ENCODE peak calls at places on chromosomes 12 and 14, in six cellular contexts. One of them, this sample, is unnamed. For H3K4me1, the result is how much of the 10 kb centered on the place peaks cover.

GRCh38 chr12:116880213-116880816 is 926 bp downstream of the HRK start:
- DNase-seq in endothelial cell of umbilical vein: peak
- DNase-seq in ovary: no peak
- DNase-seq in transverse colon: no peak
- DNase-seq in IMR-90: no peak
- DNase-seq in HCT116: no peak
- DNase-seq in this sample: no peak

GRCh38 chr14:52012635-52013034 is 23.3 kb downstream of the RTRAF start:
- DNase-seq in endothelial cell of umbilical vein: no peak
- DNase-seq in ovary: peak
- DNase-seq in transverse colon: no peak
- DNase-seq in IMR-90: no peak
- DNase-seq in HCT116: no peak
- DNase-seq in this sample: peak

GRCh38 chr14:24094839-24095195 is 706 bp downstream of the PCK2 start:
- DNase-seq in endothelial cell of umbilical vein: no peak
- DNase-seq in ovary: no peak
- DNase-seq in transverse colon: no peak
- DNase-seq in IMR-90: no peak
- DNase-seq in HCT116: no peak
- DNase-seq in this sample: no peak

GRCh38 chr12:25502071-25502555 is 51.0 kb downstream of the LMNTD1 start:
- DNase-seq in endothelial cell of umbilical vein: no peak
- DNase-seq in ovary: no peak
- DNase-seq in transverse colon: no peak
- DNase-seq in IMR-90: peak
- DNase-seq in HCT116: no peak
- DNase-seq in this sample: no peak

GRCh38 chr12:53476769-53477209 is 22.5 kb downstream of the MAP3K12 start:
- DNase-seq in endothelial cell of umbilical vein: peak
- DNase-seq in ovary: no peak
- DNase-seq in transverse colon: no peak
- DNase-seq in IMR-90: no peak
- DNase-seq in HCT116: no peak
- DNase-seq in this sample: no peak

GRCh38 chr12:49098703-49099102 is 4.1 kb upstream of the DHH start:
- DNase-seq in endothelial cell of umbilical vein: no peak
- DNase-seq in ovary: no peak
- DNase-seq in transverse colon: no peak
- DNase-seq in IMR-90: no peak
- DNase-seq in HCT116: no peak
- DNase-seq in this sample: no peak

GRCh38 chr12:124308741-124309140 is 13.8 kb downstream of the RFLNA start:
- DNase-seq in endothelial cell of umbilical vein: no peak
- DNase-seq in ovary: no peak
- DNase-seq in transverse colon: no peak
- DNase-seq in IMR-90: no peak
- DNase-seq in HCT116: no peak
- DNase-seq in this sample: no peak

GRCh38 chr12:75389706-75390105 is 1.2 kb upstream of the GLIPR1L2 start:
- DNase-seq in endothelial cell of umbilical vein: peak
- DNase-seq in ovary: no peak
- DNase-seq in transverse colon: no peak
- DNase-seq in IMR-90: no peak
- DNase-seq in HCT116: no peak
- DNase-seq in this sample: no peak

GRCh38 chr12:89390802-89391673 is 38.7 kb upstream of the DUSP6 start:
- DNase-seq in endothelial cell of umbilical vein: peak
- DNase-seq in ovary: no peak
- DNase-seq in transverse colon: peak
- DNase-seq in IMR-90: peak
- DNase-seq in HCT116: no peak
- DNase-seq in this sample: no peak

GRCh38 chr14:88422919-88423318 is 37.5 kb downstream of the SPATA7 start:
- DNase-seq in endothelial cell of umbilical vein: no peak
- DNase-seq in ovary: no peak
- DNase-seq in transverse colon: no peak
- DNase-seq in IMR-90: peak
- DNase-seq in HCT116: no peak
- DNase-seq in this sample: no peak

GRCh38 chr14:23183479-23183878 is at the start of gene SLC7A8:
- DNase-seq in endothelial cell of umbilical vein: peak
- DNase-seq in ovary: peak
- DNase-seq in transverse colon: peak
- DNase-seq in IMR-90: no peak
- DNase-seq in HCT116: peak
- DNase-seq in this sample: peak

GRCh38 chr14:64464695-64465094 is 604 bp upstream of the AKAP5 start:
- DNase-seq in endothelial cell of umbilical vein: no peak
- DNase-seq in ovary: no peak
- DNase-seq in transverse colon: no peak
- DNase-seq in IMR-90: no peak
- DNase-seq in HCT116: no peak
- DNase-seq in this sample: no peak

GRCh38 chr12:53200458-53201169 is 6.4 kb downstream of the ITGB7 start:
- DNase-seq in endothelial cell of umbilical vein: no peak
- DNase-seq in ovary: no peak
- DNase-seq in transverse colon: no peak
- DNase-seq in IMR-90: no peak
- DNase-seq in HCT116: no peak
- DNase-seq in this sample: no peak

GRCh38 chr12:238736-239398 is 23.8 kb downstream of the SLC6A13 start:
- DNase-seq in endothelial cell of umbilical vein: no peak
- DNase-seq in ovary: no peak
- DNase-seq in transverse colon: no peak
- DNase-seq in IMR-90: no peak
- DNase-seq in HCT116: no peak
- DNase-seq in this sample: no peak

GRCh38 chr12:66188584-66189475 is at the start of gene IRAK3:
- DNase-seq in endothelial cell of umbilical vein: peak
- DNase-seq in ovary: peak
- DNase-seq in transverse colon: peak
- DNase-seq in IMR-90: peak
- DNase-seq in HCT116: no peak
- DNase-seq in this sample: peak

GRCh38 chr14:103805708-103806107 is 41.7 kb downstream of the PPP1R13B start:
- DNase-seq in endothelial cell of umbilical vein: no peak
- DNase-seq in ovary: no peak
- DNase-seq in transverse colon: no peak
- DNase-seq in IMR-90: no peak
- DNase-seq in HCT116: no peak
- DNase-seq in this sample: no peak

GRCh38 chr14:75379930-75380270 is 47.9 kb upstream of the JDP2 start:
- DNase-seq in endothelial cell of umbilical vein: no peak
- DNase-seq in ovary: no peak
- DNase-seq in transverse colon: no peak
- DNase-seq in IMR-90: no peak
- DNase-seq in HCT116: no peak
- DNase-seq in this sample: no peak

GRCh38 chr14:69996197-69996596 is 117.0 kb downstream of the SMOC1 start:
- DNase-seq in endothelial cell of umbilical vein: no peak
- DNase-seq in ovary: no peak
- DNase-seq in transverse colon: no peak
- DNase-seq in IMR-90: peak
- DNase-seq in HCT116: no peak
- DNase-seq in this sample: no peak

GRCh38 chr14:64696355-64696844 is 7.8 kb upstream of the PLEKHG3 start:
- DNase-seq in endothelial cell of umbilical vein: no peak
- DNase-seq in ovary: no peak
- DNase-seq in transverse colon: peak
- DNase-seq in IMR-90: no peak
- DNase-seq in HCT116: no peak
- DNase-seq in this sample: peak

GRCh38 chr12:68370006-68370590 is 37.9 kb upstream of the MDM1 start:
- DNase-seq in endothelial cell of umbilical vein: no peak
- DNase-seq in ovary: no peak
- DNase-seq in transverse colon: no peak
- DNase-seq in IMR-90: no peak
- DNase-seq in HCT116: no peak
- DNase-seq in this sample: no peak

GRCh38 chr12:27802936-27803335 is 22.9 kb upstream of the MANSC4 start:
- DNase-seq in endothelial cell of umbilical vein: no peak
- DNase-seq in ovary: no peak
- DNase-seq in transverse colon: no peak
- DNase-seq in IMR-90: no peak
- DNase-seq in HCT116: no peak
- DNase-seq in this sample: no peak

GRCh38 chr12:27810756-27811155 is 30.7 kb upstream of the MANSC4 start:
- DNase-seq in endothelial cell of umbilical vein: no peak
- DNase-seq in ovary: no peak
- DNase-seq in transverse colon: no peak
- DNase-seq in IMR-90: peak
- DNase-seq in HCT116: no peak
- DNase-seq in this sample: no peak

GRCh38 chr12:27805238-27805637 is 25.2 kb upstream of the MANSC4 start:
- DNase-seq in endothelial cell of umbilical vein: peak
- DNase-seq in ovary: no peak
- DNase-seq in transverse colon: no peak
- DNase-seq in IMR-90: no peak
- DNase-seq in HCT116: no peak
- DNase-seq in this sample: no peak

GRCh38 chr12:27808831-27809230 is 28.8 kb upstream of the MANSC4 start:
- DNase-seq in endothelial cell of umbilical vein: no peak
- DNase-seq in ovary: no peak
- DNase-seq in transverse colon: no peak
- DNase-seq in IMR-90: no peak
- DNase-seq in HCT116: no peak
- DNase-seq in this sample: no peak

DNA sequence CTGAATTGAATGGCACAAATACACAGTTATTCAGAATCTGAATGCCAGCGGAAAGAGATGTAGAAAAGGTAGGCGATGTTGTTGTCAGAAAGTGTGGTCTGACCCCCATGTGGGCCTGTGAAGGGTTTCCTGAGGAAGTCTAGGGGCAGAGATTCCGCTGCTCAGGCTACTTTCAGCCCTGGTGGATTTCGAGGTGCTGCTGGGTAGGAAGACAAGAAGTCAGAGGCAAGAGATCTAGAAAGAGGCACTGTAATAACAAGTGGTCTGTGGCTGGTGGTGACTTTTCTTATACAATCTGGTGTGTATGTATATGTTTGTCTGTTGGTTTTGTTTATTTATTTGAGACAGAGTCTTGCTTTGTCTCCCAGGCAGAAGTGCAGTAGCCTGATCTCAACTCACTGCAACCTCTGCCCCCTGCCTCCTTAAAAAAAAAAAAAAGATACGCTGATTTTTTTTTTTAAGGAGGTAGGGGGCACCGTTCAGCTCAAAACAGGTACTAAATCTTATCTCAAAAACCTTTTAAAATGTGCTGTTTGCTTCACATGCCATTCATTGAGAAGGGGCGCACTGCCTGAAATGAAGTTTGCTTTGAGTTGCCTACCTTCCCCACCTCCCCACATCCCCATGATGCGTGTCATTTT is 27.1 kb upstream of the MANSC4 start:
- DNase-seq in endothelial cell of umbilical vein: no peak
- DNase-seq in ovary: no peak
- DNase-seq in transverse colon: no peak
- DNase-seq in IMR-90: no peak
- DNase-seq in HCT116: no peak
- DNase-seq in this sample: no peak
- TF ChIP-seq CTCF in endothelial cell of umbilical vein: no peak
- TF ChIP-seq CTCF in ovary: no peak
- TF ChIP-seq CTCF in transverse colon: no peak
- TF ChIP-seq CTCF in IMR-90: no peak
- TF ChIP-seq CTCF in HCT116: no peak
- TF ChIP-seq CTCF in this sample: no peak

GRCh38 chr14:73591690-73592448 is at the start of gene ACOT4:
- DNase-seq in endothelial cell of umbilical vein: no peak
- DNase-seq in ovary: no peak
- DNase-seq in transverse colon: peak
- DNase-seq in IMR-90: peak
- DNase-seq in HCT116: no peak
- DNase-seq in this sample: no peak
- TF ChIP-seq POLR2A in endothelial cell of umbilical vein: no peak
- TF ChIP-seq POLR2A in ovary: no peak
- TF ChIP-seq POLR2A in transverse colon: no peak
- TF ChIP-seq POLR2A in IMR-90: no peak
- TF ChIP-seq POLR2A in HCT116: no peak
- TF ChIP-seq POLR2A in this sample: no peak

GRCh38 chr12:123145211-123145610 is 5.7 kb downstream of the PITPNM2 start:
- DNase-seq in endothelial cell of umbilical vein: no peak
- DNase-seq in ovary: no peak
- DNase-seq in transverse colon: no peak
- DNase-seq in IMR-90: no peak
- DNase-seq in HCT116: no peak
- DNase-seq in this sample: no peak
- H3K4me1 ChIP-seq in endothelial cell of umbilical vein: under half
- H3K4me1 ChIP-seq in ovary: under half
- H3K4me1 ChIP-seq in transverse colon: half or more
- H3K4me1 ChIP-seq in IMR-90: under half
- H3K4me1 ChIP-seq in HCT116: under half
- H3K4me1 ChIP-seq in this sample: under half

DNA sequence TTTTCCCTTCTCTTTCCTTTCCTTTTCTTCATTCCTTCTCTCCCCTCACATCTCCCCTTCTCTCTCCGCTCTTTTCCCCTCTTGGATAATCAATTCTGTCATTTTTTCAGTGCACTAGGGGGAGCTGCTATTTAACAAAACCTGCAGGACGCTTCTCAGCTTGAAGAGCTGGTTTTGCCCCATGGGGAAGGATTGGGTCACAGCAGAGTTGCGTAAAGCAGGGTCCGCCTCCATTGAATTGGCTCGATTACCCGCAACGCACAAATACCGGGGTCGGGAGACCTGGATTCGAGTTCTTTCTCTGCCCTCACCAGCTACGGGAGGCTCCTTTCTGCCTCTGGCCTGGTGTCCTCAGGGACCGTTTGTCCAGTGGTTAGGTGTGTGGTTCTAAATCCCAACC is 42.1 kb upstream of the CHGA start:
- DNase-seq in endothelial cell of umbilical vein: peak
- DNase-seq in ovary: no peak
- DNase-seq in transverse colon: no peak
- DNase-seq in IMR-90: peak
- DNase-seq in HCT116: peak
- DNase-seq in this sample: no peak
- TF ChIP-seq CTCF in endothelial cell of umbilical vein: no peak
- TF ChIP-seq CTCF in ovary: no peak
- TF ChIP-seq CTCF in transverse colon: no peak
- TF ChIP-seq CTCF in IMR-90: no peak
- TF ChIP-seq CTCF in HCT116: peak
- TF ChIP-seq CTCF in this sample: no peak